ENCODE peak calls at places on chromosome 1, in nine cellular contexts. One of them, this sample, is unnamed.

GRCh38 chr1:160048335-160048734 is 16.5 kb upstream of the PIGM start:
- DNase-seq in LNCaP clone FGC: no peak
- DNase-seq in stomach: no peak
- DNase-seq in kidney: no peak
- DNase-seq in mucosa of descending colon: no peak
- DNase-seq in thoracic aorta: no peak
- DNase-seq in fibroblast of lung: no peak
- DNase-seq in transverse colon: no peak
- DNase-seq in fibroblast of mammary gland: no peak
- DNase-seq in this sample: no peak

GRCh38 chr1:236913371-236914037 is 90.7 kb downstream of the MT1HL1 start:
- DNase-seq in LNCaP clone FGC: no peak
- DNase-seq in stomach: no peak
- DNase-seq in kidney: no peak
- DNase-seq in mucosa of descending colon: no peak
- DNase-seq in thoracic aorta: no peak
- DNase-seq in fibroblast of lung: peak
- DNase-seq in transverse colon: no peak
- DNase-seq in fibroblast of mammary gland: peak
- DNase-seq in this sample: no peak

GRCh38 chr1:6350416-6351088 is 43.0 kb downstream of the ACOT7 start:
- DNase-seq in LNCaP clone FGC: peak
- DNase-seq in stomach: peak
- DNase-seq in kidney: no peak
- DNase-seq in mucosa of descending colon: peak
- DNase-seq in thoracic aorta: no peak
- DNase-seq in fibroblast of lung: peak
- DNase-seq in transverse colon: peak
- DNase-seq in fibroblast of mammary gland: no peak
- DNase-seq in this sample: no peak

GRCh38 chr1:214808845-214809460 is 206.0 kb downstream of the CENPF start:
- DNase-seq in LNCaP clone FGC: no peak
- DNase-seq in stomach: no peak
- DNase-seq in kidney: no peak
- DNase-seq in mucosa of descending colon: no peak
- DNase-seq in thoracic aorta: no peak
- DNase-seq in fibroblast of lung: peak
- DNase-seq in transverse colon: no peak
- DNase-seq in fibroblast of mammary gland: peak
- DNase-seq in this sample: peak

GRCh38 chr1:117632269-117633067 is 26.6 kb downstream of the TENT5C start:
- DNase-seq in LNCaP clone FGC: no peak
- DNase-seq in stomach: peak
- DNase-seq in kidney: no peak
- DNase-seq in mucosa of descending colon: no peak
- DNase-seq in thoracic aorta: no peak
- DNase-seq in fibroblast of lung: no peak
- DNase-seq in transverse colon: peak
- DNase-seq in fibroblast of mammary gland: no peak
- DNase-seq in this sample: no peak

GRCh38 chr1:39149509-39149908 is 55.0 kb upstream of the MACF1 start:
- DNase-seq in LNCaP clone FGC: no peak
- DNase-seq in stomach: no peak
- DNase-seq in kidney: no peak
- DNase-seq in mucosa of descending colon: no peak
- DNase-seq in thoracic aorta: no peak
- DNase-seq in fibroblast of lung: no peak
- DNase-seq in transverse colon: no peak
- DNase-seq in fibroblast of mammary gland: no peak
- DNase-seq in this sample: no peak

GRCh38 chr1:245262876-245263625 is 108.3 kb downstream of the KIF26B start:
- DNase-seq in LNCaP clone FGC: no peak
- DNase-seq in stomach: no peak
- DNase-seq in kidney: no peak
- DNase-seq in mucosa of descending colon: no peak
- DNase-seq in thoracic aorta: no peak
- DNase-seq in fibroblast of lung: no peak
- DNase-seq in transverse colon: no peak
- DNase-seq in fibroblast of mammary gland: no peak
- DNase-seq in this sample: no peak

GRCh38 chr1:6519935-6520621 is 28.6 kb upstream of the PLEKHG5 start:
- DNase-seq in LNCaP clone FGC: peak
- DNase-seq in stomach: no peak
- DNase-seq in kidney: peak
- DNase-seq in mucosa of descending colon: no peak
- DNase-seq in thoracic aorta: no peak
- DNase-seq in fibroblast of lung: peak
- DNase-seq in transverse colon: no peak
- DNase-seq in fibroblast of mammary gland: peak
- DNase-seq in this sample: peak

GRCh38 chr1:7331926-7332535 is 439.1 kb upstream of the VAMP3 start:
- DNase-seq in LNCaP clone FGC: peak
- DNase-seq in stomach: no peak
- DNase-seq in kidney: no peak
- DNase-seq in mucosa of descending colon: no peak
- DNase-seq in thoracic aorta: no peak
- DNase-seq in fibroblast of lung: no peak
- DNase-seq in transverse colon: no peak
- DNase-seq in fibroblast of mammary gland: no peak
- DNase-seq in this sample: no peak

GRCh38 chr1:231776006-231776707 is 149.6 kb downstream of the DISC1 start:
- DNase-seq in LNCaP clone FGC: no peak
- DNase-seq in stomach: no peak
- DNase-seq in kidney: no peak
- DNase-seq in mucosa of descending colon: no peak
- DNase-seq in thoracic aorta: no peak
- DNase-seq in fibroblast of lung: peak
- DNase-seq in transverse colon: no peak
- DNase-seq in fibroblast of mammary gland: peak
- DNase-seq in this sample: peak

GRCh38 chr1:151443846-151444790 is 15.2 kb downstream of the POGZ start:
- DNase-seq in LNCaP clone FGC: peak
- DNase-seq in stomach: peak
- DNase-seq in kidney: no peak
- DNase-seq in mucosa of descending colon: peak
- DNase-seq in thoracic aorta: no peak
- DNase-seq in fibroblast of lung: peak
- DNase-seq in transverse colon: peak
- DNase-seq in fibroblast of mammary gland: peak
- DNase-seq in this sample: peak

GRCh38 chr1:175129997-175130648 is 62.5 kb downstream of the KIAA0040 start:
- DNase-seq in LNCaP clone FGC: no peak
- DNase-seq in stomach: no peak
- DNase-seq in kidney: no peak
- DNase-seq in mucosa of descending colon: no peak
- DNase-seq in thoracic aorta: no peak
- DNase-seq in fibroblast of lung: peak
- DNase-seq in transverse colon: no peak
- DNase-seq in fibroblast of mammary gland: peak
- DNase-seq in this sample: peak

GRCh38 chr1:228751360-228752098 is 16.2 kb downstream of the RHOU start:
- DNase-seq in LNCaP clone FGC: no peak
- DNase-seq in stomach: no peak
- DNase-seq in kidney: no peak
- DNase-seq in mucosa of descending colon: no peak
- DNase-seq in thoracic aorta: no peak
- DNase-seq in fibroblast of lung: no peak
- DNase-seq in transverse colon: no peak
- DNase-seq in fibroblast of mammary gland: no peak
- DNase-seq in this sample: no peak

GRCh38 chr1:57889686-57890360 is 466.0 kb upstream of the DAB1 start:
- DNase-seq in LNCaP clone FGC: no peak
- DNase-seq in stomach: no peak
- DNase-seq in kidney: no peak
- DNase-seq in mucosa of descending colon: no peak
- DNase-seq in thoracic aorta: no peak
- DNase-seq in fibroblast of lung: peak
- DNase-seq in transverse colon: no peak
- DNase-seq in fibroblast of mammary gland: peak
- DNase-seq in this sample: no peak

GRCh38 chr1:165442653-165443052 is 2.3 kb downstream of the RXRG start:
- DNase-seq in LNCaP clone FGC: no peak
- DNase-seq in stomach: no peak
- DNase-seq in kidney: no peak
- DNase-seq in mucosa of descending colon: no peak
- DNase-seq in thoracic aorta: no peak
- DNase-seq in fibroblast of lung: no peak
- DNase-seq in transverse colon: no peak
- DNase-seq in fibroblast of mammary gland: no peak
- DNase-seq in this sample: no peak
- H3K4me3 ChIP-seq in LNCaP clone FGC: no peak
- H3K4me3 ChIP-seq in stomach: no peak
- H3K4me3 ChIP-seq in kidney: no peak
- H3K4me3 ChIP-seq in mucosa of descending colon: no peak
- H3K4me3 ChIP-seq in thoracic aorta: no peak
- H3K4me3 ChIP-seq in fibroblast of lung: no peak
- H3K4me3 ChIP-seq in transverse colon: no peak
- H3K4me3 ChIP-seq in fibroblast of mammary gland: no peak
- H3K4me3 ChIP-seq in this sample: no peak

GRCh38 chr1:112713466-112714312 is 1.4 kb downstream of the PPM1J start:
- DNase-seq in LNCaP clone FGC: no peak
- DNase-seq in stomach: peak
- DNase-seq in kidney: peak
- DNase-seq in mucosa of descending colon: no peak
- DNase-seq in thoracic aorta: no peak
- DNase-seq in fibroblast of lung: no peak
- DNase-seq in transverse colon: no peak
- DNase-seq in fibroblast of mammary gland: no peak
- DNase-seq in this sample: no peak
- TF ChIP-seq CTCF in LNCaP clone FGC: no peak
- TF ChIP-seq CTCF in stomach: no peak
- TF ChIP-seq CTCF in kidney: peak
- TF ChIP-seq CTCF in mucosa of descending colon: no peak
- TF ChIP-seq CTCF in thoracic aorta: no peak
- TF ChIP-seq CTCF in fibroblast of lung: no peak
- TF ChIP-seq CTCF in transverse colon: no peak
- TF ChIP-seq CTCF in fibroblast of mammary gland: no peak
- TF ChIP-seq CTCF in this sample: no peak

GRCh38 chr1:168121314-168122029 is 15.3 kb downstream of the GPR161 start:
- DNase-seq in LNCaP clone FGC: peak
- DNase-seq in stomach: peak
- DNase-seq in kidney: peak
- DNase-seq in mucosa of descending colon: peak
- DNase-seq in thoracic aorta: peak
- DNase-seq in fibroblast of lung: peak
- DNase-seq in transverse colon: peak
- DNase-seq in fibroblast of mammary gland: peak
- DNase-seq in this sample: peak
- H3K4me3 ChIP-seq in LNCaP clone FGC: no peak
- H3K4me3 ChIP-seq in stomach: no peak
- H3K4me3 ChIP-seq in kidney: no peak
- H3K4me3 ChIP-seq in mucosa of descending colon: no peak
- H3K4me3 ChIP-seq in thoracic aorta: peak
- H3K4me3 ChIP-seq in fibroblast of lung: no peak
- H3K4me3 ChIP-seq in transverse colon: no peak
- H3K4me3 ChIP-seq in fibroblast of mammary gland: no peak
- H3K4me3 ChIP-seq in this sample: no peak

GRCh38 chr1:55446351-55446750 is 231.2 kb upstream of the USP24 start:
- DNase-seq in LNCaP clone FGC: no peak
- DNase-seq in stomach: no peak
- DNase-seq in kidney: no peak
- DNase-seq in mucosa of descending colon: no peak
- DNase-seq in thoracic aorta: no peak
- DNase-seq in fibroblast of lung: peak
- DNase-seq in transverse colon: no peak
- DNase-seq in fibroblast of mammary gland: peak
- DNase-seq in this sample: no peak

GRCh38 chr1:55444660-55445059 is 229.5 kb upstream of the USP24 start:
- DNase-seq in LNCaP clone FGC: no peak
- DNase-seq in stomach: no peak
- DNase-seq in kidney: no peak
- DNase-seq in mucosa of descending colon: no peak
- DNase-seq in thoracic aorta: no peak
- DNase-seq in fibroblast of lung: no peak
- DNase-seq in transverse colon: no peak
- DNase-seq in fibroblast of mammary gland: no peak
- DNase-seq in this sample: no peak

GRCh38 chr1:55441474-55441873 is 226.3 kb upstream of the USP24 start:
- DNase-seq in LNCaP clone FGC: no peak
- DNase-seq in stomach: no peak
- DNase-seq in kidney: no peak
- DNase-seq in mucosa of descending colon: no peak
- DNase-seq in thoracic aorta: no peak
- DNase-seq in fibroblast of lung: peak
- DNase-seq in transverse colon: no peak
- DNase-seq in fibroblast of mammary gland: no peak
- DNase-seq in this sample: peak

GRCh38 chr1:55445416-55445815 is 230.3 kb upstream of the USP24 start:
- DNase-seq in LNCaP clone FGC: no peak
- DNase-seq in stomach: no peak
- DNase-seq in kidney: no peak
- DNase-seq in mucosa of descending colon: no peak
- DNase-seq in thoracic aorta: no peak
- DNase-seq in fibroblast of lung: no peak
- DNase-seq in transverse colon: no peak
- DNase-seq in fibroblast of mammary gland: no peak
- DNase-seq in this sample: no peak

DNA sequence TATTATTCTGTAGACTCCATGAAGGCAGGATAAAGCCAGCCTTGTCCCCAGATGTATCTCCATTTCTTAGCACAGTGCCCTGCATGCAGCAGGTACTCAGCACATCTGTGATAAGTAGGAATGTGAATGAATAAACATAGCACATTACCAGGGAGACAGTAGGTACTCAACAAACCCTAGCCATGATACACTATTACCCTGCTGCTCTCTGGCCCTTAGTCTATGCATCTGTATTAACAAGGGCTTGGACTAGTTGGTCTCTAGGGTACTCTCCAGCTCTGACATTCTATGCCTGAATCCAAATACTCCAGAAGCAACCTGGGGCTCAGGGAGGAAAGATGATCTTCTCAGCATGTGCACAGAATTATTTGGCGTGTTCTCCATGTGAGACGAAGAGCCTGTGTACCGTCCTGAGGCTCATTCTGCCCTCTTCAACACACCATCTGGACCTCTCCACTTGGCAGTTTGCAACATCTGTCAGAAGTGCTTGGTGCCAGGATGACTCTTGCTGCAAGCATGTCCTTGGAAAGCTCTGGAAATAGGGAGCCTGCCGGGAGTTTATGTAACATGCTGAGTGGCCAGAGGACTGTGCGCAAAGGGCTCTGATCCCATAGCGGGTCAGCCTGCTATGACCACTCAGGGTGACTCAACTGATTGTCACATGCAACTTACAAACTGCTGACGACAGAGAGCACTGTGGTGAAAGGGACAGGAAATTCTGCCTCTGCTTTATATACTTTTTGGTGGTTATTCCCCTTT is 228.2 kb upstream of the USP24 start:
- DNase-seq in LNCaP clone FGC: no peak
- DNase-seq in stomach: peak
- DNase-seq in kidney: peak
- DNase-seq in mucosa of descending colon: peak
- DNase-seq in thoracic aorta: peak
- DNase-seq in fibroblast of lung: peak
- DNase-seq in transverse colon: peak
- DNase-seq in fibroblast of mammary gland: peak
- DNase-seq in this sample: peak
- TF ChIP-seq CTCF in LNCaP clone FGC: no peak
- TF ChIP-seq CTCF in stomach: no peak
- TF ChIP-seq CTCF in kidney: peak
- TF ChIP-seq CTCF in mucosa of descending colon: no peak
- TF ChIP-seq CTCF in thoracic aorta: no peak
- TF ChIP-seq CTCF in fibroblast of lung: no peak
- TF ChIP-seq CTCF in transverse colon: no peak
- TF ChIP-seq CTCF in fibroblast of mammary gland: no peak
- TF ChIP-seq CTCF in this sample: no peak

This sample was measured in fibroblast of pulmonary artery.